ENCODE peak calls at places on chromosomes 16 and 17, in six cellular contexts. N is T follicular helper cell, F is HCEC 1CT, E is skeletal muscle cell, C is COR-L47, Q is mucosa of descending colon. V is an unnamed sample.

GRCh38 chr17:56700919-56701420 is 107.5 kb downstream of the NOG start:
- DNase-seq in C (no peak), F (no peak), N (no peak), Q (no peak), E (no peak), V (no peak)

GRCh38 chr17:29526322-29526721 is 40.5 kb downstream of the ABHD15 start:
- DNase-seq in Q (no peak), F (no peak), N (no peak), C (no peak), E (no peak), V (no peak)

GRCh38 chr17:48816774-48817590 is at the start of gene TTLL6:
- DNase-seq in Q (peak), F (no peak), E (no peak), C (peak), N (peak), V (peak)

GRCh38 chr17:2853111-2853721 is 57.0 kb downstream of the RAP1GAP2 start:
- DNase-seq in C (no peak), F (peak), N (peak), Q (peak), E (no peak), V (peak)

GRCh38 chr17:77664097-77664729 is 294.3 kb upstream of the TNRC6C start:
- DNase-seq in Q (no peak), E (no peak), N (no peak), C (no peak), F (no peak), V (no peak)

GRCh38 chr16:9797306-9797705 is 384.9 kb downstream of the GRIN2A start:
- DNase-seq in F (peak), Q (no peak), C (no peak), N (no peak), E (no peak), V (no peak)

GRCh38 chr16:65106792-65107191 is 15.1 kb downstream of the CDH11 start:
- DNase-seq in N (no peak), F (no peak), Q (no peak), C (no peak), E (no peak), V (no peak)

GRCh38 chr17:50817142-50817751 is 18.1 kb upstream of the WFIKKN2 start:
- DNase-seq in N (peak), E (no peak), F (peak), C (no peak), Q (peak), V (no peak)

GRCh38 chr16:84584678-84585077 is 33.2 kb downstream of the COTL1 start:
- DNase-seq in E (no peak), C (no peak), N (no peak), F (no peak), Q (no peak), V (no peak)

GRCh38 chr17:8838551-8839095 is 28.9 kb downstream of the PIK3R6 start:
- DNase-seq in N (no peak), F (no peak), E (no peak), C (no peak), Q (no peak), V (no peak)

GRCh38 chr17:13287226-13287625 is 269.4 kb upstream of the ELAC2 start:
- DNase-seq in C (no peak), Q (no peak), F (no peak), N (no peak), E (no peak), V (no peak)

GRCh38 chr16:86306811-86307517 is 203.4 kb upstream of the FOXF1 start:
- DNase-seq in N (no peak), Q (no peak), E (peak), F (peak), C (no peak), V (no peak)

GRCh38 chr17:21532763-21533385 is 156.7 kb downstream of the KCNJ12 start:
- DNase-seq in F (no peak), E (no peak), C (no peak), Q (no peak), N (no peak), V (no peak)

V was measured in CD14-positive monocyte.